ENCODE peak calls at places on chromosomes 6 and 20, in six cellular contexts. X is HepG2; T is A549; Y is K562; U is OCI-LY7; I is CD8-positive, alpha-beta memory T cell. R is an unnamed sample.

GRCh38 chr6:160252073-160252809 is 6.4 kb downstream of the SLC22A2 start:
- DNase-seq in X (no peak), T (no peak), Y (no peak), U (no peak), I (no peak), R (no peak)

GRCh38 chr6:126701799-126702198 is 361.9 kb downstream of the CENPW start:
- DNase-seq in X (no peak), T (no peak), Y (no peak), U (peak), I (no peak), R (no peak)

GRCh38 chr6:108914235-108915022 is 66.2 kb downstream of the ARMC2 start:
- DNase-seq in X (peak), T (peak), Y (peak), U (peak), I (peak), R (peak)

GRCh38 chr6:137977814-137978213 is 110.8 kb downstream of the TNFAIP3 start:
- DNase-seq in X (no peak), T (no peak), Y (no peak), U (no peak), I (no peak), R (no peak)

GRCh38 chr20:43028470-43028869 is 161.2 kb downstream of the PTPRT start:
- DNase-seq in X (no peak), T (no peak), Y (no peak), U (no peak), I (no peak), R (no peak)

GRCh38 chr6:42368156-42368555 is 83.6 kb downstream of the TRERF1 start:
- DNase-seq in X (no peak), T (no peak), Y (peak), U (no peak), I (peak), R (no peak)

GRCh38 chr6:150541587-150541986 is 58.1 kb upstream of the PLEKHG1 start:
- DNase-seq in X (peak), T (no peak), Y (no peak), U (no peak), I (no peak), R (no peak)

GRCh38 chr20:62183426-62184142 is 756 bp downstream of the MTG2 start:
- DNase-seq in X (no peak), T (peak), Y (peak), U (no peak), I (no peak), R (no peak)

GRCh38 chr20:63702036-63702665 is 5.6 kb downstream of the ARFRP1 start:
- DNase-seq in X (no peak), T (no peak), Y (no peak), U (no peak), I (no peak), R (no peak)

GRCh38 chr6:166317261-166318212 is 9.3 kb upstream of the PRR18 start:
- DNase-seq in X (no peak), T (no peak), Y (no peak), U (no peak), I (no peak), R (no peak)

GRCh38 chr20:43914697-43915208 is at the start of gene TOX2:
- DNase-seq in X (no peak), T (peak), Y (peak), U (no peak), I (peak), R (no peak)

GRCh38 chr6:134741193-134741521 is 208.7 kb downstream of the ALDH8A1 start:
- DNase-seq in X (no peak), T (no peak), Y (no peak), U (peak), I (no peak), R (no peak)

GRCh38 chr20:63580796-63581461 is 6.9 kb upstream of the HELZ2 start:
- DNase-seq in X (peak), T (peak), Y (peak), U (peak), I (peak), R (peak)

GRCh38 chr6:148109732-148110131 is 232.9 kb upstream of the SASH1 start:
- DNase-seq in X (no peak), T (no peak), Y (peak), U (no peak), I (no peak), R (no peak)

GRCh38 chr6:105102186-105102585 is 77.6 kb downstream of the POPDC3 start:
- DNase-seq in X (no peak), T (no peak), Y (no peak), U (no peak), I (no peak), R (no peak)
- H3K4me3 ChIP-seq in X (no peak), T (no peak), Y (no peak), U (no peak), I (no peak), R (no peak)

GRCh38 chr20:3679749-3680700 is 1.8 kb downstream of the ADAM33 start:
- DNase-seq in X (no peak), T (no peak), Y (no peak), U (no peak), I (no peak), R (no peak)
- H3K4me3 ChIP-seq in X (no peak), T (no peak), Y (no peak), U (no peak), I (no peak), R (no peak)

DNA sequence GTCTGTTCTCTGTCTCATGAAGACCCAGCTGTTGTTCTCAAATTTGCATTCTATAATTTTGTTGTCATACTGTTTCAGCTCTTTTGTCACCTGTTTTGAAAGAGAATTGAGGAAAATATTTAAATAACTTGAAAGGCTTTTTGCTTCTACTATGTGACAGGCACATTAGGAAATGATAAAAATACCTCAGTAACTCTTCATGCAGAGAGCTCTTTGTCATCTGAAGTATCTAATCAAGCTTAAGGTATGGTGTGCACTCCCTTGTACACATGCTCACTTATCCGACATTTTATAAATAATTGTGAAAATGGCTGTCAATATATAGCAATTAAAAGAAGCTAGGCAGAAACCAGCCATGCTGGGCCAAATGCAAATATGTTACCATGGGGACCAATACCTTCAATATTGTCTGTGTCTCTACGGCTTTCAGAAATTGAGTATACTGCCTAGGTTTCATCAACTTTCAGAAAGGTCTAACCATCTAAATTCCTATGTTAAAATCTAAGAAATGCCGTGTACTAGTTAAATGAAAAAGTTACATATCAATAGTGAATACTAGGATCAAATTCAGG is 349.0 kb downstream of the RNGTT start:
- DNase-seq in X (no peak), T (no peak), Y (no peak), U (peak), I (no peak), R (no peak)
- H3K4me3 ChIP-seq in X (no peak), T (no peak), Y (no peak), U (peak), I (no peak), R (no peak)

GRCh38 chr6:158232445-158233213 is 64.5 kb downstream of the GTF2H5 start:
- DNase-seq in X (peak), T (peak), Y (peak), U (peak), I (peak), R (no peak)

GRCh38 chr6:158230967-158231550 is 62.9 kb downstream of the GTF2H5 start:
- DNase-seq in X (no peak), T (no peak), Y (no peak), U (no peak), I (no peak), R (no peak)

GRCh38 chr6:158231551-158232444 is 63.6 kb downstream of the GTF2H5 start:
- DNase-seq in X (peak), T (peak), Y (peak), U (peak), I (peak), R (no peak)

GRCh38 chr6:158229823-158230222 is 61.7 kb downstream of the GTF2H5 start:
- DNase-seq in X (no peak), T (no peak), Y (no peak), U (no peak), I (no peak), R (no peak)

GRCh38 chr6:158233214-158233795 is 65.2 kb downstream of the GTF2H5 start:
- DNase-seq in X (peak), T (no peak), Y (no peak), U (peak), I (peak), R (no peak)
- H3K4me3 ChIP-seq in X (peak), T (peak), Y (peak), U (peak), I (peak), R (peak)